ENCODE peak calls at places on chromosomes 5 and 9, in four cellular contexts. One of them, this sample, is unnamed.

GRCh38 chr9:72205513-72205912 is 56.3 kb downstream of the GDA start:
- DNase-seq in tibial artery: no peak
- DNase-seq in A549: no peak
- DNase-seq in GM12865: peak; percentile 24
- DNase-seq in this sample: no peak

GRCh38 chr9:126861707-126862460 is 1.4 kb downstream of the ZBTB34 start:
- DNase-seq in GM12865: peak; percentile 21
- DNase-seq in tibial artery: no peak
- DNase-seq in A549: no peak
- DNase-seq in this sample: peak; percentile 13

GRCh38 chr5:60961685-60962084 is 16.7 kb downstream of the NDUFAF2 start:
- DNase-seq in A549: no peak
- DNase-seq in tibial artery: no peak
- DNase-seq in GM12865: no peak
- DNase-seq in this sample: no peak

GRCh38 chr5:111735829-111736228 is 21.2 kb downstream of the NREP start:
- DNase-seq in tibial artery: peak; percentile 29
- DNase-seq in A549: no peak
- DNase-seq in GM12865: no peak
- DNase-seq in this sample: peak; percentile 78

GRCh38 chr9:120464176-120464575 is 115.8 kb downstream of the CDK5RAP2 start:
- DNase-seq in tibial artery: no peak
- DNase-seq in A549: no peak
- DNase-seq in GM12865: no peak
- DNase-seq in this sample: no peak

GRCh38 chr5:150508021-150508640 is at the start of gene NDST1:
- DNase-seq in A549: no peak
- DNase-seq in GM12865: no peak
- DNase-seq in tibial artery: no peak
- DNase-seq in this sample: no peak

GRCh38 chr9:138096192-138096845 is 218.7 kb downstream of the CACNA1B start:
- DNase-seq in GM12865: no peak
- DNase-seq in A549: no peak
- DNase-seq in tibial artery: no peak
- DNase-seq in this sample: no peak

GRCh38 chr9:116990592-116990991 is 303.5 kb downstream of the TRIM32 start:
- DNase-seq in tibial artery: no peak
- DNase-seq in GM12865: no peak
- DNase-seq in A549: no peak
- DNase-seq in this sample: no peak

GRCh38 chr9:128203024-128203841 is at the start of gene DNM1:
- DNase-seq in tibial artery: no peak
- DNase-seq in GM12865: peak; percentile 66
- DNase-seq in A549: peak; percentile 89
- DNase-seq in this sample: peak; percentile 66

GRCh38 chr9:128202648-128203023 is 543 bp upstream of the DNM1 start:
- DNase-seq in GM12865: no peak
- DNase-seq in tibial artery: no peak
- DNase-seq in A549: no peak
- DNase-seq in this sample: no peak

GRCh38 chr9:128204858-128205257 is 1.7 kb downstream of the DNM1 start:
- DNase-seq in GM12865: no peak
- DNase-seq in A549: no peak
- DNase-seq in tibial artery: no peak
- DNase-seq in this sample: no peak

GRCh38 chr9:128203842-128204551 is 818 bp downstream of the DNM1 start:
- DNase-seq in tibial artery: peak; percentile 54
- DNase-seq in A549: peak; percentile 79
- DNase-seq in GM12865: no peak
- DNase-seq in this sample: peak; percentile 28

DNA sequence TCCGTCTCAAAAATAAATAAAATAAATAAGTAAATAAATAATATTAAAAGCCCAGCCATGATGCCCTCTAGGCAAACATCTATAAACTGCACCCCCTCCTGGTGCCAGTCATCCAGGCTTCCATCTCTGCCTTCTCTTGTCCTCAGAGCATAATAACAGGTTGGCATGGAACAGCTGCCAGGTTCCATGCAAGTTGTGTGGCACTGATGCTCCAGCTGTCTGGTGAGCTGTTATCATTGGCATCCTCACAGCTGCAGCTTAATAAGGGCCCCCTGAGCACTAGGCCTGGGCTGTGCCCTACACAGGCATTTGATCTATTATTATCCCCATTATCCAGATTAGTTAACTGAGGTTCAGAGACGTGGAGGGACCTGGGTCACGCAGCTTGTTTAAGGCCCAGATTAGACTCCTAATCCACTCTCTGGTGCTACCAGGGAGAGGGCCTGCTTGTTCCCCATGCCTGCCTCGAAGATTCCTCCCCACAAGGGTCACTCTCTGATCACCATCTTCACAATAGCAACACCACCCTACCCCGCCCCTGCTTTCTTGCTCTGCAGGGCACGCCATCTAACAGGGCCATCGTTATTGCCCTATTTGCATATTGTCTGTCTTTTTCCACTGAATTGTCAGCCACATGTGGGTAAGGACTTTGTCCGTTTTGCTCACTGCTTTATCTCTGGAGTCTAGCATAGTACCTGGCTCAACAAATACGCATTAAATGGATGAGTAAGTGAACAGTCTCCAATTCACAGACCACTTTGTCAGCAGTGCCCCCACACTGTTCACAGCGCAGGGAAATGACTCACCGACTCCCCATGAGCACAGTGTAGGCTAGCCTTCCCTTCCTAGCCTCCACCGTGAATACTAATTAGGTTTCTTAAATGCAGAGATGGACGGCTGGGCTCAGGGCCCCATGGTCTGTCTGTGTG is 1.5 kb upstream of the DNM1 start:
- DNase-seq in tibial artery: no peak
- DNase-seq in A549: no peak
- DNase-seq in GM12865: no peak
- DNase-seq in this sample: peak; percentile 24
- TF ChIP-seq CTCF in tibial artery: no peak
- TF ChIP-seq CTCF in A549: no peak
- TF ChIP-seq CTCF in GM12865: no peak
- TF ChIP-seq CTCF in this sample: no peak

GRCh38 chr9:130361873-130362362 is 82.8 kb upstream of the ASS1 start:
- DNase-seq in GM12865: no peak
- DNase-seq in A549: no peak
- DNase-seq in tibial artery: no peak
- DNase-seq in this sample: no peak

GRCh38 chr9:130360672-130361071 is 84.1 kb upstream of the ASS1 start:
- DNase-seq in GM12865: no peak
- DNase-seq in tibial artery: no peak
- DNase-seq in A549: no peak
- DNase-seq in this sample: no peak

GRCh38 chr9:130356877-130357584 is 87.7 kb upstream of the ASS1 start:
- DNase-seq in A549: no peak
- DNase-seq in tibial artery: no peak
- DNase-seq in GM12865: no peak
- DNase-seq in this sample: no peak

GRCh38 chr9:130358928-130359327 is 85.8 kb upstream of the ASS1 start:
- DNase-seq in GM12865: no peak
- DNase-seq in tibial artery: no peak
- DNase-seq in A549: no peak
- DNase-seq in this sample: no peak

DNA sequence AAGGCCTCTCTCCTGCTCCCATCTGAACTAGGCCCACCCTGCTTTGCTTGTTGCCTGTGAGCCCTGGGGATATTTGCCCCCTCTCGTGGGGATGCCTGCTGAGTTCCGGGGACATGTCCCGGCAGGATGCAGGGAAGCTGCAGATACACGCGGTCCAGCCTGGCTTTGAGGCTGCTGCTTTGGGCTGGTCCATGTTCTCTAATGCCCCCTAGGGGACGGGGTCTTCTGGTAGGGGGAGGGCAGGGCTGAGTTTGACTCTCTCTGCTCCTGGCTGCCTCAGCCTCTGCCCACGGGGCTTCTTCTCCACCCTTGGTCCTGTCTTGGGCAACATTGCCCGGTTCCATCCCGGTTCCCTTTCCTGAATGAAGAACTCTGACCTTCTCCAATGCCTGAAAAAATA is 84.9 kb upstream of the ASS1 start:
- DNase-seq in tibial artery: no peak
- DNase-seq in GM12865: no peak
- DNase-seq in A549: no peak
- DNase-seq in this sample: no peak
- TF ChIP-seq CTCF in tibial artery: no peak
- TF ChIP-seq CTCF in GM12865: no peak
- TF ChIP-seq CTCF in A549: no peak
- TF ChIP-seq CTCF in this sample: no peak

DNA sequence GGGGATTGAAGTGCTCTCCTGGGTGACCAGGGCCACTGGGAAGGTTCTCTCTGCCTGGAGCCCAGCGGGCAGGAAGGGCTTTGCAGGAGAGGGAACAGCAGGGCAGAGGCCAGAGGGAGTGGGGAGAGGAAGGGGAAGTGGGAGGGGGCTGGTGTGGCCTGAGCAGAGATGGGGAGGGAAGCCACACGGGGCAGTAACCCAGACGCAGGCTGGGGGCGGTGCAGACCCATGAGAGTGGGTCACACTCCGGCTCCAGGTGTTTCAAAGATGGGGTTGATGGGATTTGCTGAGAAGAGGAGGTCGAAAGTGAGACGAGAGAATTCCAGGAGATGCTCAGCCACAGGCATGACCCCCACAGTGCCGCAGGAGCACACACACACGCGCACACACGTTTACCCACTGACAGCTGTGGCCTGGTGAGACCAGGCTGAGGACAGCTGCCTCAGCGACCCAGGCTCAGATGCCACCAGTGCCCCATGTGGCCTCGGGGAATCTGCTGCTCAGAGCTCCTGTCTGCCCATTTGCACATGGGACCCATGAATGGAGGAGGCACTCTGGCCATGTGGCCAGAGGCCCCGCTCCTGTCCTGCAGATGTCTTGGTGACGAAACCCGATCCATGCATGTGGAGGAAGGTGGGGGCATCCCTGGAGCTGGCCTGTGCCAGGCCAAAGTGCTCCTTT is 32.7 kb upstream of the FCN2 start:
- DNase-seq in tibial artery: no peak
- DNase-seq in GM12865: no peak
- DNase-seq in A549: no peak
- DNase-seq in this sample: no peak
- TF ChIP-seq CTCF in tibial artery: no peak
- TF ChIP-seq CTCF in GM12865: no peak
- TF ChIP-seq CTCF in A549: no peak
- TF ChIP-seq CTCF in this sample: no peak

GRCh38 chr9:119027901-119028699 is 341.1 kb downstream of the BRINP1 start:
- DNase-seq in GM12865: no peak
- DNase-seq in A549: no peak
- DNase-seq in tibial artery: no peak
- DNase-seq in this sample: no peak
- TF ChIP-seq CTCF in GM12865: no peak
- TF ChIP-seq CTCF in A549: no peak
- TF ChIP-seq CTCF in tibial artery: no peak
- TF ChIP-seq CTCF in this sample: no peak

DNA sequence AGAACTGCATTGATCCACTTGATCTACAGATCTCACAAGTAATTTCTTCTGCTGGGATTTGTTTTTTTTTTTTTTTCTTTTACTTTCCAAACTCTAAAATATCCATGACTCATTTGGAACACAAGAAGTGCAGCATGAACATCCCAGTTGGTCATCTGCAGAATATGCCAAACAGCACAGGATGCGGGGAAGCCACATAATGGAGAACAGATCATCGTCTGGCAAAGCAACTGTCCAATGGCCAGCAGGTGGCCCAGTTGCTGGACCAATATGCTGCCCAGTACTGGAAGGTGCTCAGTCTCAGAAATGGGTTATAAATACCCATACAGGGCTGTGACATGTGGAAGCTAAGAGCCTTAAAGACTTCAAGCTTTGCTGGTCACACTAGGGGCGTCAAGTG is 221.3 kb upstream of the TAS2R1 start:
- DNase-seq in GM12865: no peak
- DNase-seq in tibial artery: no peak
- DNase-seq in A549: peak; percentile 10
- DNase-seq in this sample: no peak
- TF ChIP-seq CTCF in GM12865: no peak
- TF ChIP-seq CTCF in tibial artery: no peak
- TF ChIP-seq CTCF in A549: peak; percentile 17
- TF ChIP-seq CTCF in this sample: no peak

GRCh38 chr5:142221091-142221860 is 103.5 kb downstream of the SPRY4 start:
- DNase-seq in GM12865: no peak
- DNase-seq in A549: no peak
- DNase-seq in tibial artery: no peak
- DNase-seq in this sample: no peak
- TF ChIP-seq CTCF in GM12865: no peak
- TF ChIP-seq CTCF in A549: no peak
- TF ChIP-seq CTCF in tibial artery: no peak
- TF ChIP-seq CTCF in this sample: no peak

GRCh38 chr9:136625101-136626065 is 37.3 kb upstream of the EGFL7 start:
- DNase-seq in tibial artery: peak; percentile 81
- DNase-seq in GM12865: peak; percentile 27
- DNase-seq in A549: peak; percentile 67
- DNase-seq in this sample: no peak
- TF ChIP-seq CTCF in tibial artery: peak; percentile 42
- TF ChIP-seq CTCF in GM12865: peak; percentile 15
- TF ChIP-seq CTCF in A549: peak; percentile 68
- TF ChIP-seq CTCF in this sample: no peak

DNA sequence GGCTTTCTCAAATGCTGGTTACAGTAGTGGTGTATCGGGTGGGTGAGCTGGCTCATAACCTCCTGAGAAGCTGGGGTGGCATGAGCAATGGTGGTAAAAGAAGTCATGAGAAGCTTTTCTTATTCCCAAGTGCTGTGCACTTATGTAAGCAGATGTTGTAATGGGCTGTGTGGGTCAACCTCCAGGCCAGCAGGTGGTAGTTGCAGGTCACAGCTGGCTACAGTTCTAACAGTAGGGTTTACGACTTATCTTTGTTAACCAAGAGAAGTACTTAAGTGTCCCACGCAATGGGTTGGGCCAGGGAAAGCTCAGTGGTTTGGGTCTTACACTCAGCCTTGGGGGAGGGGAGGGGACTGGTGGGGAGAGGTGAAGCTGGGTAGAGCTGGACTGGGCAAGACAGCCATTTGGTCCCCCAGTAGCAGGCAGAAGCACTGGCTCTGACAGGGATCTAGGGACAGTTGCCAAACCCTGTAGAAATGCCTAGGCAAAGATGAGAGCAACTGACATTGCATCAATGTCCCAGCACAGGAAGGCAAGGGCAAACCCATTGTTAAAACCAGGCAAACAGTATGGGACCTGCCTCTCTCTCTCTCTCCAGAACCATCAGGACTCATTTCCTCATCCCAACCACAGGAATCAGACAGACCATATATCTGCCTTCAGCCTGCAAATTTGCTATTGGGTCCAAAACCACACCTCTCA is 76.8 kb downstream of the RNF130 start:
- DNase-seq in A549: no peak
- DNase-seq in tibial artery: no peak
- DNase-seq in GM12865: no peak
- DNase-seq in this sample: no peak
- TF ChIP-seq CTCF in A549: no peak
- TF ChIP-seq CTCF in tibial artery: no peak
- TF ChIP-seq CTCF in GM12865: no peak
- TF ChIP-seq CTCF in this sample: no peak